ENCODE peak calls at places on chromosomes 13 and 19, in ten cellular contexts. One of them, this sample, is unnamed.

GRCh38 chr19:41714598-41714997 is 6.2 kb downstream of the CEACAM5 start:
- DNase-seq in uterus: no peak
- DNase-seq in PC-3: no peak
- DNase-seq in lower lobe of right lung: no peak
- DNase-seq in CD4-positive, alpha-beta T cell: no peak
- DNase-seq in H9: no peak
- DNase-seq in transverse colon: no peak
- DNase-seq in breast epithelium: no peak
- DNase-seq in neuronal stem cell: no peak
- DNase-seq in adrenal gland: no peak
- DNase-seq in this sample: no peak

GRCh38 chr19:30739394-30739793 is 367.2 kb downstream of the ZNF536 start:
- DNase-seq in H9: no peak
- DNase-seq in lower lobe of right lung: no peak
- DNase-seq in adrenal gland: no peak
- DNase-seq in breast epithelium: no peak
- DNase-seq in uterus: peak
- DNase-seq in CD4-positive, alpha-beta T cell: no peak
- DNase-seq in PC-3: no peak
- DNase-seq in transverse colon: no peak
- DNase-seq in neuronal stem cell: no peak
- DNase-seq in this sample: no peak

GRCh38 chr19:33292595-33293254 is 9.6 kb downstream of the CEBPA start:
- DNase-seq in adrenal gland: no peak
- DNase-seq in breast epithelium: no peak
- DNase-seq in neuronal stem cell: no peak
- DNase-seq in uterus: no peak
- DNase-seq in PC-3: peak
- DNase-seq in H9: no peak
- DNase-seq in CD4-positive, alpha-beta T cell: no peak
- DNase-seq in lower lobe of right lung: peak
- DNase-seq in transverse colon: peak
- DNase-seq in this sample: no peak

GRCh38 chr13:36275190-36276002 is 22.2 kb downstream of the CCDC169 start:
- DNase-seq in adrenal gland: no peak
- DNase-seq in lower lobe of right lung: no peak
- DNase-seq in breast epithelium: no peak
- DNase-seq in uterus: peak
- DNase-seq in transverse colon: no peak
- DNase-seq in H9: no peak
- DNase-seq in neuronal stem cell: peak
- DNase-seq in CD4-positive, alpha-beta T cell: no peak
- DNase-seq in PC-3: peak
- DNase-seq in this sample: no peak

GRCh38 chr13:64505511-64505910 is 2724.6 kb downstream of the PCDH9 start:
- DNase-seq in breast epithelium: no peak
- DNase-seq in neuronal stem cell: no peak
- DNase-seq in CD4-positive, alpha-beta T cell: no peak
- DNase-seq in lower lobe of right lung: no peak
- DNase-seq in PC-3: peak
- DNase-seq in uterus: no peak
- DNase-seq in transverse colon: no peak
- DNase-seq in H9: no peak
- DNase-seq in adrenal gland: no peak
- DNase-seq in this sample: no peak

GRCh38 chr13:106530209-106530906 is 5.1 kb downstream of the EFNB2 start:
- DNase-seq in PC-3: peak
- DNase-seq in transverse colon: peak
- DNase-seq in neuronal stem cell: no peak
- DNase-seq in H9: no peak
- DNase-seq in adrenal gland: no peak
- DNase-seq in lower lobe of right lung: no peak
- DNase-seq in CD4-positive, alpha-beta T cell: no peak
- DNase-seq in uterus: no peak
- DNase-seq in breast epithelium: no peak
- DNase-seq in this sample: no peak

GRCh38 chr13:66128201-66128600 is 1101.9 kb downstream of the PCDH9 start:
- DNase-seq in uterus: no peak
- DNase-seq in H9: no peak
- DNase-seq in CD4-positive, alpha-beta T cell: no peak
- DNase-seq in neuronal stem cell: no peak
- DNase-seq in breast epithelium: no peak
- DNase-seq in lower lobe of right lung: no peak
- DNase-seq in adrenal gland: no peak
- DNase-seq in PC-3: no peak
- DNase-seq in transverse colon: no peak
- DNase-seq in this sample: no peak

GRCh38 chr19:50896591-50897190 is 14.5 kb downstream of the KLK4 start:
- DNase-seq in PC-3: peak
- DNase-seq in adrenal gland: peak
- DNase-seq in CD4-positive, alpha-beta T cell: no peak
- DNase-seq in breast epithelium: peak
- DNase-seq in H9: no peak
- DNase-seq in neuronal stem cell: no peak
- DNase-seq in transverse colon: no peak
- DNase-seq in lower lobe of right lung: no peak
- DNase-seq in uterus: no peak
- DNase-seq in this sample: peak

GRCh38 chr19:38639679-38640078 is 7.8 kb upstream of the ACTN4 start:
- DNase-seq in uterus: no peak
- DNase-seq in H9: no peak
- DNase-seq in adrenal gland: no peak
- DNase-seq in lower lobe of right lung: no peak
- DNase-seq in CD4-positive, alpha-beta T cell: no peak
- DNase-seq in neuronal stem cell: no peak
- DNase-seq in breast epithelium: no peak
- DNase-seq in PC-3: no peak
- DNase-seq in transverse colon: no peak
- DNase-seq in this sample: no peak

GRCh38 chr13:43374621-43375020 is 351.2 kb downstream of the DNAJC15 start:
- DNase-seq in H9: no peak
- DNase-seq in neuronal stem cell: no peak
- DNase-seq in lower lobe of right lung: no peak
- DNase-seq in CD4-positive, alpha-beta T cell: no peak
- DNase-seq in adrenal gland: no peak
- DNase-seq in uterus: no peak
- DNase-seq in transverse colon: no peak
- DNase-seq in breast epithelium: no peak
- DNase-seq in PC-3: no peak
- DNase-seq in this sample: no peak

GRCh38 chr19:49558591-49558990 is 21.8 kb downstream of the NOSIP start:
- DNase-seq in adrenal gland: no peak
- DNase-seq in uterus: no peak
- DNase-seq in lower lobe of right lung: no peak
- DNase-seq in H9: no peak
- DNase-seq in CD4-positive, alpha-beta T cell: peak
- DNase-seq in breast epithelium: no peak
- DNase-seq in PC-3: no peak
- DNase-seq in neuronal stem cell: no peak
- DNase-seq in transverse colon: no peak
- DNase-seq in this sample: no peak

GRCh38 chr19:42271045-42271419 is 2.0 kb downstream of the CIC start:
- DNase-seq in neuronal stem cell: no peak
- DNase-seq in CD4-positive, alpha-beta T cell: no peak
- DNase-seq in PC-3: no peak
- DNase-seq in adrenal gland: peak
- DNase-seq in lower lobe of right lung: no peak
- DNase-seq in uterus: no peak
- DNase-seq in breast epithelium: no peak
- DNase-seq in H9: no peak
- DNase-seq in transverse colon: no peak
- DNase-seq in this sample: no peak

GRCh38 chr19:34416021-34416545 is 11.9 kb downstream of the PDCD2L start:
- DNase-seq in lower lobe of right lung: no peak
- DNase-seq in uterus: no peak
- DNase-seq in PC-3: no peak
- DNase-seq in CD4-positive, alpha-beta T cell: no peak
- DNase-seq in transverse colon: no peak
- DNase-seq in adrenal gland: no peak
- DNase-seq in H9: no peak
- DNase-seq in neuronal stem cell: no peak
- DNase-seq in breast epithelium: no peak
- DNase-seq in this sample: no peak

GRCh38 chr13:108769213-108770070 is 140.0 kb downstream of the MYO16 start:
- DNase-seq in neuronal stem cell: no peak
- DNase-seq in PC-3: peak
- DNase-seq in lower lobe of right lung: no peak
- DNase-seq in CD4-positive, alpha-beta T cell: no peak
- DNase-seq in transverse colon: no peak
- DNase-seq in H9: no peak
- DNase-seq in uterus: no peak
- DNase-seq in breast epithelium: no peak
- DNase-seq in adrenal gland: no peak
- DNase-seq in this sample: no peak

GRCh38 chr13:41581884-41582547 is 124.7 kb downstream of the RGCC start:
- DNase-seq in transverse colon: no peak
- DNase-seq in adrenal gland: no peak
- DNase-seq in uterus: no peak
- DNase-seq in lower lobe of right lung: no peak
- DNase-seq in neuronal stem cell: no peak
- DNase-seq in breast epithelium: no peak
- DNase-seq in CD4-positive, alpha-beta T cell: no peak
- DNase-seq in PC-3: no peak
- DNase-seq in H9: no peak
- DNase-seq in this sample: no peak

GRCh38 chr13:48562296-48563066 is 29.6 kb upstream of the RCBTB2 start:
- DNase-seq in neuronal stem cell: no peak
- DNase-seq in H9: no peak
- DNase-seq in lower lobe of right lung: no peak
- DNase-seq in PC-3: peak
- DNase-seq in breast epithelium: no peak
- DNase-seq in transverse colon: peak
- DNase-seq in uterus: no peak
- DNase-seq in adrenal gland: no peak
- DNase-seq in CD4-positive, alpha-beta T cell: peak
- DNase-seq in this sample: no peak

GRCh38 chr19:2661615-2662014 is 40.9 kb downstream of the GNG7 start:
- DNase-seq in adrenal gland: no peak
- DNase-seq in CD4-positive, alpha-beta T cell: no peak
- DNase-seq in uterus: no peak
- DNase-seq in lower lobe of right lung: no peak
- DNase-seq in PC-3: peak
- DNase-seq in H9: no peak
- DNase-seq in breast epithelium: no peak
- DNase-seq in transverse colon: no peak
- DNase-seq in neuronal stem cell: no peak
- DNase-seq in this sample: no peak
- H3K27ac ChIP-seq in adrenal gland: no peak
- H3K27ac ChIP-seq in CD4-positive, alpha-beta T cell: no peak
- H3K27ac ChIP-seq in uterus: no peak
- H3K27ac ChIP-seq in lower lobe of right lung: no peak
- H3K27ac ChIP-seq in PC-3: no peak
- H3K27ac ChIP-seq in H9: no peak
- H3K27ac ChIP-seq in breast epithelium: no peak
- H3K27ac ChIP-seq in transverse colon: no peak
- H3K27ac ChIP-seq in neuronal stem cell: no peak
- H3K27ac ChIP-seq in this sample: no peak

DNA sequence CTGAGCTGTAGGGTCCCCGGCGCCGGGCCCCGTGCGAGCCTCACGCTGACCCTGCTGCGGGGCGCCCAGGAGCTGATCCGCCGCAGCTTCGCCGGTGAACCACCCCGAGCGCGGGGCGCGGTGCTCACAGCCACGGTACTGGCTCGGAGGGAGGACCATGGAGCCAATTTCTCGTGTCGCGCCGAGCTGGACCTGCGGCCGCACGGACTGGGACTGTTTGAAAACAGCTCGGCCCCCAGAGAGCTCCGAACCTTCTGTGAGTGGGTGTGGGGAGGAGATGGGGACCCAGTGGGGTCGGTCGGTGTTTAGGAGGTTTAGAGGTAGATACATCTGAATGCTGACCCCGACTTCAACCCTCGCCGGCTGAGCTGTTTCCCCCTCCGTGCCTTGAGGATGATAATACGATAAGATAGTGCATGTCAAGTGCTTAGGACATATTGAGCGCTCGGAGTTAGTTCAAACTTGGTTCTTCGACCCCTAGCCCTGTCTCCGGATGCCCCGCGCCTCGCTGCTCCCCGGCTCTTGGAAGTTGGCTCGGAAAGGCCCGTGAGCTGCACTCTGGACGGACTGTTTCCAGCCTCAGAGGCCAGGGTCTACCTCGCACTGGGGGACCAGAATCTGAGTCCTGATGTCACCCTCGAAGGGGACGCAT is 1.9 kb downstream of the ICAM5 start:
- DNase-seq in CD4-positive, alpha-beta T cell: no peak
- DNase-seq in lower lobe of right lung: no peak
- DNase-seq in transverse colon: no peak
- DNase-seq in PC-3: no peak
- DNase-seq in adrenal gland: no peak
- DNase-seq in neuronal stem cell: no peak
- DNase-seq in uterus: no peak
- DNase-seq in H9: no peak
- DNase-seq in breast epithelium: no peak
- DNase-seq in this sample: no peak
- H3K27ac ChIP-seq in CD4-positive, alpha-beta T cell: no peak
- H3K27ac ChIP-seq in lower lobe of right lung: peak
- H3K27ac ChIP-seq in transverse colon: no peak
- H3K27ac ChIP-seq in PC-3: no peak
- H3K27ac ChIP-seq in adrenal gland: no peak
- H3K27ac ChIP-seq in neuronal stem cell: no peak
- H3K27ac ChIP-seq in uterus: no peak
- H3K27ac ChIP-seq in H9: no peak
- H3K27ac ChIP-seq in breast epithelium: peak
- H3K27ac ChIP-seq in this sample: no peak

DNA sequence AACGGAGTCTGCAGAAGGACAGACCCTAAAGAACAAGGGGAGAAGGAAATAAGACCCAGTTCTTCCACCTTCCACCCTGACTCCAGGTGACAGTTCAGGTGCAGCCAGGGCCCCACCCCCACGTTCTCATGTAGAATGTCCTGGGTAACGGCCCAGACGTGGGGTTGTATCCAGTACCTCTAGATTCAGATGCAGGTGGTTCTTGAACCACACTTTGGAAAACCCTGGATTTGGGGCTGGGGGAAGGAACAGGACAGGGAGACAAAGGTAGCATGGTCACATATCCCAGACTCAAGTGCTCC is 2.2 kb downstream of the DMPK start:
- DNase-seq in breast epithelium: no peak
- DNase-seq in PC-3: no peak
- DNase-seq in H9: no peak
- DNase-seq in CD4-positive, alpha-beta T cell: no peak
- DNase-seq in transverse colon: no peak
- DNase-seq in neuronal stem cell: no peak
- DNase-seq in uterus: no peak
- DNase-seq in lower lobe of right lung: no peak
- DNase-seq in adrenal gland: no peak
- DNase-seq in this sample: no peak
- H3K27ac ChIP-seq in breast epithelium: peak
- H3K27ac ChIP-seq in PC-3: no peak
- H3K27ac ChIP-seq in H9: no peak
- H3K27ac ChIP-seq in CD4-positive, alpha-beta T cell: no peak
- H3K27ac ChIP-seq in transverse colon: peak
- H3K27ac ChIP-seq in neuronal stem cell: no peak
- H3K27ac ChIP-seq in uterus: peak
- H3K27ac ChIP-seq in lower lobe of right lung: no peak
- H3K27ac ChIP-seq in adrenal gland: peak
- H3K27ac ChIP-seq in this sample: peak

DNA sequence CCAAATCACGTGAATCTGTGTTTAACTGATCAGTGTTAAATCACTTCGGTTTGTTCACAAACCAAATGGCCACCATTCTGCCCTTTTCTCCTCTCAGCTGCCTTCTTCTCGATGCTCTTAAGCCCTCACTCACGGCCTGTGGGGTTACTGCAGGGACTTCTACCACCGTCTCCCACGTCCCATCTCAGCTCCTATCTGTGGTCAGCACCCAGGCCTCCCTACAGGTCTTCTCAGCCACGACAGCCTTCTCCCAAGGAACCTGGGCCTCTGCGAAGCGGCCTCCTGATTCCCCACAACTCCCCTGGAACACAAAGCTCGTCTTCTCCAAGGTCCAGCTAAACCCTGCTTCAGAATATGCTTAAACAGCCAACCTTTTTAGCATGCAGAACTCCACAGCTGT is 103.8 kb downstream of the COL4A2 start:
- DNase-seq in lower lobe of right lung: no peak
- DNase-seq in PC-3: no peak
- DNase-seq in breast epithelium: peak
- DNase-seq in adrenal gland: peak
- DNase-seq in neuronal stem cell: no peak
- DNase-seq in H9: no peak
- DNase-seq in uterus: no peak
- DNase-seq in transverse colon: no peak
- DNase-seq in CD4-positive, alpha-beta T cell: no peak
- DNase-seq in this sample: no peak
- H3K27ac ChIP-seq in lower lobe of right lung: peak
- H3K27ac ChIP-seq in PC-3: peak
- H3K27ac ChIP-seq in breast epithelium: peak
- H3K27ac ChIP-seq in adrenal gland: peak
- H3K27ac ChIP-seq in neuronal stem cell: no peak
- H3K27ac ChIP-seq in H9: no peak
- H3K27ac ChIP-seq in uterus: peak
- H3K27ac ChIP-seq in transverse colon: peak
- H3K27ac ChIP-seq in CD4-positive, alpha-beta T cell: no peak
- H3K27ac ChIP-seq in this sample: peak